ENCODE peak calls at places on chromosomes 5 and 9, in four cellular contexts. N is WERI-Rb-1, U is colonic mucosa, J is IMR-90. C is an unnamed sample.

GRCh38 chr5:160287378-160288051 is 24.8 kb downstream of the CCNJL start:
- DNase-seq in U (peak; percentile 50), N (peak; percentile 88), J (no peak), C (peak; percentile 22)

GRCh38 chr9:94740191-94740874 is 13.8 kb downstream of the AOPEP start:
- DNase-seq in N (no peak), U (no peak), J (no peak), C (no peak)

GRCh38 chr9:2749485-2749884 is 32.2 kb downstream of the KCNV2 start:
- DNase-seq in U (no peak), N (no peak), J (peak; percentile 46), C (no peak)

GRCh38 chr9:112065781-112066606 is 109.1 kb downstream of the SUSD1 start:
- DNase-seq in U (peak; percentile 82), N (no peak), J (peak; percentile 94), C (peak; percentile 77)

GRCh38 chr9:9783211-9783610 is 829.6 kb downstream of the PTPRD start:
- DNase-seq in N (no peak), J (no peak), U (no peak), C (no peak)

GRCh38 chr5:35470866-35471265 is 146.8 kb upstream of the SPEF2 start:
- DNase-seq in U (no peak), J (peak; percentile 13), N (no peak), C (no peak)

GRCh38 chr9:34607331-34607730 is 4.6 kb downstream of the RPP25L start:
- DNase-seq in N (no peak), J (no peak), U (no peak), C (no peak)

GRCh38 chr5:113061851-113062631 is 85.4 kb downstream of the DCP2 start:
- DNase-seq in U (no peak), J (peak; percentile 85), N (no peak), C (no peak)

GRCh38 chr5:72153551-72153950 is 46.3 kb downstream of the MAP1B start:
- DNase-seq in U (no peak), N (no peak), J (no peak), C (no peak)

GRCh38 chr9:127979333-127980055 is 1.3 kb downstream of the EEIG1 start:
- DNase-seq in J (peak; percentile 29), U (peak; percentile 76), N (no peak), C (no peak)

GRCh38 chr9:123335227-123335985 is 20.6 kb upstream of the CRB2 start:
- DNase-seq in N (no peak), U (no peak), J (peak; percentile 63), C (no peak)

GRCh38 chr9:36855443-36856315 is 178.4 kb downstream of the PAX5 start:
- DNase-seq in N (peak; percentile 25), U (no peak), J (no peak), C (no peak)
- TF ChIP-seq CTCF in N (peak; percentile 34), U (no peak), J (peak; percentile 11), C (no peak)

GRCh38 chr9:86941196-86941595 is 6.1 kb downstream of the GAS1 start:
- DNase-seq in J (no peak), U (no peak), N (no peak), C (no peak)
- H3K27me3 ChIP-seq in J (peaks cover 11% of the 10 kb centered on the region), U (peaks cover 46% of the 10 kb centered on the region), N (peaks cover 70% of the 10 kb centered on the region), C (no peaks in the 10 kb centered on the region)

DNA sequence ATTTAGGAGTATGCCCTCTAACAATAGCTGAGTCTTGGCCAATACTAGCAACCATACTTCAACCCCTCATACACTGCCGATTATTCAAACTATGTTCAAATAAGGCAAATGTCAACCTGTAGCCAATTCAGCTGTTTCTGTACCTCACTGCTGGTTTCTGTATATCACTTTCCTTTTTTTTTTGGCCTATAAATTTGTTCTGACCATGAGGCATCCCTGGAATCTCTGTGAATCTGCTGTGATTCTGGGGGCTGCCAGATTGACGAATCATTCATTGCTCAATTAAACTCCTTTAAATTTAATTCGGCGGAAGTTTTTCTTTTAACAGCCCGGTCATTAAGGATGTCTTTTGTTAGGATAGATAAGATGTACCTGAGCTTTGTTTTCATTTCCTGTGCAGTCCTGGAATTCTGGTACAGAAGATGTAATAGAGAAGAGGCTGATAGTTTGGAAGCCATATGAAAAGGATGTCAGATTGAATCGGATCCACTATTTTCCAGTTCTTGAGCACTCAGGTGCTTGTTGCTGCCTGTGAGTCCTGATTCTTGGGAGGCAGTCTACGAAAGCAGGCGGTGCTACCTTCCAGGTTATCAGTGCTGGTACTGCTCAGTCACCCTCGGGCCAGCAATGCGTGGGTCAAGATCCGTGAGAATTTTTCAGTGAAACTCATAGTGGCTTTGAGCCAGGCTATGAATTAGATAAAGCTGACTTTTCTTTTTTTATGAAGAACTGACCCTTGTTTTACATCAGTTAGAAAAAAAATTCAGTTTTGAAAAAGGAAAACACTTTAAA is 106.2 kb upstream of the TUT7 start:
- DNase-seq in U (no peak), N (no peak), J (peak; percentile 7), C (no peak)
- TF ChIP-seq CTCF in U (no peak), N (no peak), J (no peak), C (no peak)

DNA sequence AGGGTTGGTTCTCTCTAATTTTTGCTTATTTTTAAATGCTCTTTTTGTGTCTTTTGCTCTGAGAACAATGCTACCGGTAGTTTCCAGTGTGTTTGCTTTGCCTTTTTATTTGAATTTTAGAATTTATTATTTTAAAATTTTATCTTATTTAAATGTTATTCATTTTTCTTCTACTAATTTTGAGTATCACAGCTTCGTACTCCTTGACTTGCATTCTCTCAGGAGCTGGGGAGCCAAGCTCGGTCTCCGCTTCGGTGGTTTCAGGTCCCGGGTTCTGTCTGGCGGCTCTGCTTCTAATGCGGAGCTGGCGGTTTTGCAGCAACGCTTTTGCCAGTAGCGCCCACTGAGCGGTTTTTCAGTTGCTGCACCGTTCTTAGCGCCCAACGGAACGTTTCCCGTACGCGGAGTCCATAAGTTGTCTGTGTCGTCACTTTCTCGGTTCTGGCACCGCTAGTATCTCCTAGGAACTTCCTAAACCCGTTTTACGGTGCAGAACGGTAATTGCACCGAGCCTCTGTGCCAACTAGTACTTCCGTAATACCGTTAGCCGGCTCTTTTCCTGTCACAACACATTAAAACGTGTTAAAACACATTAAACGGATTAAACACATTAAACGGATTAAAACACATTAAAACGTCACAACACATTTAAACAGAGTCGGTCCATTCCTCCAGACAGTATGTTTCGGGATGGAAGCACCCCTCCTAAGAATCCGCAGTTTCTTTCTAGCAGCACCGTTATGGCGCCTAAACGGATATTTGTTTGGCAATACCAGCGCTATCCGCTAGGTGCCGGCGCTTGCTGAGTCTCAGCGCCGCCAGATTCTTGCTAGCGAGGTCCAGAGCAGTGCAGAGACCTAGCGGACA is 45.6 kb downstream of the ANXA2R start:
- DNase-seq in N (peak; percentile 61), U (peak; percentile 90), J (peak; percentile 93), C (peak; percentile 74)
- H3K27me3 ChIP-seq in N (peaks cover 83% of the 10 kb centered on the region), U (peaks cover 20% of the 10 kb centered on the region), J (no peaks in the 10 kb centered on the region), C (no peaks in the 10 kb centered on the region)